ENCODE peak calls at places on chromosome 4, in five cellular contexts. T, D, O, P and Q are unnamed samples.
A peak's percentile ranks its signal among the peaks of the same experiment; 100 is the strongest.

GRCh38 chr4:62930884-62931283 is 1478.4 kb downstream of the TECRL start:
- DNase-seq in T (no peak), P (no peak), D (no peak), O (no peak), Q (no peak)

GRCh38 chr4:31237242-31237641 is 517.1 kb downstream of the PCDH7 start:
- DNase-seq in D (no peak), O (no peak), P (no peak), T (no peak), Q (no peak)

GRCh38 chr4:142416711-142417275 is 429.3 kb downstream of the INPP4B start:
- DNase-seq in D (no peak), O (no peak), T (no peak), P (no peak), Q (no peak)

GRCh38 chr4:62342346-62342745 is 1142.2 kb downstream of the ADGRL3 start:
- DNase-seq in D (no peak), T (no peak), O (no peak), P (no peak), Q (no peak)

GRCh38 chr4:78059524-78059889 is 2.4 kb downstream of the FRAS1 start:
- DNase-seq in T (peak; percentile 45), D (peak; percentile 24), O (no peak), P (no peak), Q (no peak)

GRCh38 chr4:153345011-153345981 is 808 bp downstream of the MND1 start:
- DNase-seq in T (no peak), D (peak; percentile 72), O (peak; percentile 42), P (peak; percentile 72), Q (peak; percentile 11)

GRCh38 chr4:42344260-42344659 is 53.0 kb upstream of the SHISA3 start:
- DNase-seq in D (no peak), O (no peak), T (no peak), P (no peak), Q (no peak)

GRCh38 chr4:1979477-1980196 is 29.1 kb downstream of the NELFA start:
- DNase-seq in P (no peak), T (no peak), O (no peak), D (no peak), Q (no peak)

GRCh38 chr4:28827866-28828265 is 1892.3 kb upstream of the PCDH7 start:
- DNase-seq in D (no peak), P (no peak), O (no peak), T (no peak), Q (no peak)

GRCh38 chr4:94500696-94501095 is 49.0 kb downstream of the PDLIM5 start:
- DNase-seq in D (no peak), T (no peak), P (no peak), O (no peak), Q (no peak)

GRCh38 chr4:4334798-4335520 is 44.9 kb downstream of the ZBTB49 start:
- DNase-seq in D (peak; percentile 26), P (no peak), O (peak; percentile 64), T (peak; percentile 81), Q (peak; percentile 59)

GRCh38 chr4:36222702-36223101 is 21.6 kb downstream of the ARAP2 start:
- DNase-seq in D (no peak), O (no peak), T (no peak), P (no peak), Q (no peak)

GRCh38 chr4:138390286-138390685 is 148.1 kb upstream of the SLC7A11 start:
- DNase-seq in O (no peak), T (no peak), P (no peak), D (peak; percentile 8), Q (no peak)

GRCh38 chr4:2932951-2933565 is 30.1 kb downstream of the NOP14 start:
- DNase-seq in D (no peak), O (no peak), P (peak; percentile 68), T (peak; percentile 62), Q (no peak)

GRCh38 chr4:182916483-182917181 is 554 bp downstream of the DCTD start:
- DNase-seq in T (peak; percentile 81), O (peak; percentile 20), P (peak; percentile 77), D (peak; percentile 69), Q (peak; percentile 7)

GRCh38 chr4:166049036-166049435 is 176.0 kb downstream of the TLL1 start:
- DNase-seq in D (no peak), O (no peak), P (no peak), T (no peak), Q (no peak)

GRCh38 chr4:18020671-18021469 is 685 bp downstream of the LCORL start:
- DNase-seq in P (peak; percentile 81), D (peak; percentile 75), O (no peak), T (peak; percentile 76), Q (no peak)

GRCh38 chr4:1008840-1009646 is 2.4 kb upstream of the FGFRL1 start:
- DNase-seq in T (no peak), O (peak; percentile 17), D (no peak), P (peak; percentile 82), Q (peak; percentile 32)

GRCh38 chr4:139050436-139050835 is 34.9 kb downstream of the NOCT start:
- DNase-seq in P (no peak), T (no peak), O (no peak), D (no peak), Q (no peak)

GRCh38 chr4:17492876-17493275 is 19.0 kb downstream of the QDPR start:
- DNase-seq in T (no peak), D (no peak), O (no peak), P (no peak), Q (no peak)

GRCh38 chr4:17468638-17469221 is 43.2 kb downstream of the QDPR start:
- DNase-seq in D (no peak), P (no peak), O (no peak), T (peak; percentile 36), Q (no peak)

GRCh38 chr4:4842476-4843441 is 16.7 kb upstream of the MSX1 start:
- DNase-seq in O (no peak), T (no peak), D (no peak), P (peak; percentile 52), Q (no peak)

GRCh38 chr4:48877827-48878535 is 28.6 kb downstream of the OCIAD2 start:
- DNase-seq in T (no peak), D (no peak), P (no peak), O (no peak), Q (no peak)

GRCh38 chr4:3303840-3304715 is 11.3 kb downstream of the RGS12 start:
- DNase-seq in T (no peak), D (no peak), P (peak; percentile 44), O (no peak), Q (no peak)

GRCh38 chr4:92387459-92388069 is 83.8 kb downstream of the GRID2 start:
- DNase-seq in T (no peak), D (no peak), O (no peak), P (no peak), Q (no peak)

GRCh38 chr4:88722276-88722780 is 24.7 kb upstream of the NAP1L5 start:
- DNase-seq in T (no peak), P (no peak), O (no peak), D (no peak), Q (no peak)

DNA sequence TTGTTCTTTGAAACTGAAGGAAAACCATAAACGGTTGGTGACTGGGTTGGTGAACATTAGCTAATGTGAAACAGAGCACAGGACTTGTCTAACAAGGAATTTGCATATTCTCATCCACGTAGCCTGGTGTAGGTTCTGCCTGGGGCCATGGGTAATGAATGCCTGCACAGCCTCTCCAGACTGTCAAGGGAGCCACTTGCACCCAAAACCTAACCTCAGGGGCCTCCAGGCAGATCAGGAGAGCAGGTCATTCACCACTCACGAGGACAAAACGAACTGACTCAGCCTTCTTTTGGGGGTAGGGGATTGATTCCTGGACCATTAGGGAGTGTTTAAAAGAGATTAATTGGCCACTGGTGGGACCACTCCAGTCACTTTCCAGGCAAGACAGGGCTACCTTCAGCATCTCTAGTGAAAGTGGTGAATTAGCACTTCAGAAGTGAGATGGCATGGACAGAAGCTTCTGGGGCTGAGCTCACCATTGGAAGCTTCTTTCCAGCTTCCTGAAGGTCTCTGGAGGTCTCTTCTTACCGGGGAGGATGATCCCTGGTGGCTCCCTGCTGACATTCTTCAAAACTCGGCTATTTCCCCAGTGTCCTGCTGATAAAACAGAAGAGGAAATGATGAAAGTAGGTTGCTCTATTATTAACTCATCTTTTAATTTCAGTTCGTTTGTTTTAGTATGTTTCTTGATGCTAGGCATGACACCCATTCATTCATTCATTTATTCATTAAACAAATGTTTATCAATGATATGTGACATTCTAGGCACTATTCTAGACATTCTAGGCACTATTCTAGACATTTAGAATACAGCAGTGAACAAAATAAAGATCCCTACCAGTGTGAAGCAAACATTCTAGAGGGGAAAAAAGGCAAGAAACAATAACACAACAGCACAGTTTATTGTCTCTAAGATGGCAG is 104.5 kb upstream of the LNX1 start:
- DNase-seq in D (no peak), O (no peak), P (no peak), T (no peak), Q (no peak)
- H3K9me3 ChIP-seq in D (no peaks in the 10 kb centered on the region), O (no peaks in the 10 kb centered on the region), P (no peaks in the 10 kb centered on the region), T (no peaks in the 10 kb centered on the region), Q (no peaks in the 10 kb centered on the region)

GRCh38 chr4:22493523-22493922 is 22.3 kb downstream of the ADGRA3 start:
- DNase-seq in D (no peak), O (no peak), P (no peak), T (no peak), Q (no peak)

GRCh38 chr4:22490718-22491330 is 25.0 kb downstream of the ADGRA3 start:
- DNase-seq in T (no peak), O (no peak), D (no peak), P (no peak), Q (no peak)

GRCh38 chr4:22492987-22493386 is 22.9 kb downstream of the ADGRA3 start:
- DNase-seq in D (no peak), O (no peak), T (no peak), P (no peak), Q (no peak)

GRCh38 chr4:22488136-22488535 is 27.7 kb downstream of the ADGRA3 start:
- DNase-seq in T (no peak), D (no peak), P (no peak), O (no peak), Q (no peak)

DNA sequence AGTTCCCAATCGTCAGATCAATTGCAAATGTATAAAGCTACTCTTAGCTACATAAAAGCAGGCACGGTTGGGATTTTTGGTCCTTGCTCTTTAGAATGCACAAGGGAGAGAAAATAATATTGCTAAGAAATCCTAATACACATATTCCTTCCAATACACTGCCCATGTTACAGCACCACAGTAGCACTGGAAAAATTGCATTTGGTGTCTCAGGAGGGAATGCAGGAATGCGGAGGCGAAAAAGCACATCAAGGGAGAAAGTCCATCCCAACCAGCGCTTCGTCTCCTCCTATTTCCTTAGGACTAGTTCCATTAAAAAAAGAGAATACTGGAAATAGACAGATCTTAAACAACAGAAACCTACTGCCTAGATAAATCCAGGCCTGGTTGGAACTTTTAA is 23.9 kb downstream of the ADGRA3 start:
- DNase-seq in P (no peak), O (no peak), T (no peak), D (no peak), Q (no peak)
- H3K9me3 ChIP-seq in P (no peaks in the 10 kb centered on the region), O (no peaks in the 10 kb centered on the region), T (no peaks in the 10 kb centered on the region), D (no peaks in the 10 kb centered on the region), Q (no peaks in the 10 kb centered on the region)

GRCh38 chr4:169337510-169337909 is 66.8 kb upstream of the SH3RF1 start:
- DNase-seq in D (no peak), P (no peak), T (no peak), O (no peak), Q (no peak)
- H3K9me3 ChIP-seq in D (no peaks in the 10 kb centered on the region), P (no peaks in the 10 kb centered on the region), T (no peaks in the 10 kb centered on the region), O (no peaks in the 10 kb centered on the region), Q (no peaks in the 10 kb centered on the region)

GRCh38 chr4:14441550-14441949 is 560.7 kb upstream of the CPEB2 start:
- DNase-seq in O (no peak), T (no peak), D (no peak), P (no peak), Q (no peak)
- H3K9me3 ChIP-seq in O (no peaks in the 10 kb centered on the region), T (no peaks in the 10 kb centered on the region), D (no peaks in the 10 kb centered on the region), P (no peaks in the 10 kb centered on the region), Q (no peaks in the 10 kb centered on the region)